ENCODE peak calls at places on chromosomes 12 and 14, in ten cellular contexts. J is amygdala; Z is T1000; W is activated CD4-positive, alpha-beta T cell treated with anti-CD3 and anti-CD28 coated beads for 48 hours; N is fibroblast of mammary gland; V is G401; T is naive B cell; R is cardiac fibroblast; S is tibial artery; E is A172. D is an unnamed sample.
A peak's percentile ranks its signal among the peaks of the same experiment; 100 is the strongest.

GRCh38 chr12:58668831-58669230 is 251.5 kb downstream of the LRIG3 start:
- DNase-seq in J (no peak), Z (no peak), W (no peak), N (no peak), V (no peak), T (no peak), R (no peak), S (no peak), E (peak; percentile 15), D (no peak)

GRCh38 chr12:63905523-63905922 is 61.0 kb downstream of the SRGAP1 start:
- DNase-seq in J (no peak), Z (peak; percentile 26), W (no peak), N (no peak), V (no peak), T (no peak), R (no peak), S (no peak), E (peak; percentile 32), D (no peak)

GRCh38 chr14:100067971-100068959 is 3.0 kb downstream of the EVL start:
- DNase-seq in J (peak; percentile 28), Z (no peak), W (peak; percentile 93), N (peak; percentile 76), V (no peak), T (peak; percentile 72), R (peak; percentile 39), S (peak; percentile 45), E (peak; percentile 44), D (peak; percentile 23)

GRCh38 chr12:82554529-82554928 is 132.2 kb upstream of the TMTC2 start:
- DNase-seq in J (no peak), Z (no peak), W (no peak), N (no peak), V (no peak), T (no peak), R (no peak), S (no peak), E (peak; percentile 26), D (no peak)

GRCh38 chr12:4909734-4910501 is at the start of gene KCNA1:
- DNase-seq in J (no peak), Z (no peak), W (peak; percentile 19), N (peak; percentile 12), V (peak; percentile 88), T (no peak), R (peak; percentile 12), S (no peak), E (no peak), D (no peak)

GRCh38 chr12:26293612-26294011 is 98.2 kb downstream of the SSPN start:
- DNase-seq in J (no peak), Z (no peak), W (no peak), N (no peak), V (no peak), T (no peak), R (no peak), S (no peak), E (no peak), D (no peak)

GRCh38 chr12:27009926-27010325 is 4.3 kb downstream of the TM7SF3 start:
- DNase-seq in J (no peak), Z (no peak), W (no peak), N (no peak), V (no peak), T (peak; percentile 24), R (no peak), S (no peak), E (no peak), D (no peak)

GRCh38 chr12:98997899-98998298 is 352.8 kb downstream of the APAF1 start:
- DNase-seq in J (no peak), Z (no peak), W (no peak), N (no peak), V (peak; percentile 82), T (no peak), R (no peak), S (no peak), E (no peak), D (no peak)

GRCh38 chr12:93777249-93777648 is 100.1 kb downstream of the CRADD start:
- DNase-seq in J (no peak), Z (no peak), W (no peak), N (peak; percentile 77), V (peak; percentile 52), T (no peak), R (peak; percentile 86), S (no peak), E (no peak), D (peak; percentile 40)

GRCh38 chr12:65948320-65949008 is 124.2 kb downstream of the HMGA2 start:
- DNase-seq in J (peak; percentile 55), Z (no peak), W (no peak), N (peak; percentile 96), V (peak; percentile 35), T (no peak), R (peak; percentile 98), S (peak; percentile 54), E (peak; percentile 93), D (peak; percentile 65)

GRCh38 chr12:109121346-109121880 is 5.0 kb downstream of the ACACB start:
- DNase-seq in J (no peak), Z (no peak), W (no peak), N (no peak), V (no peak), T (no peak), R (no peak), S (no peak), E (no peak), D (no peak)

GRCh38 chr12:8890313-8891084 is 23.8 kb upstream of the PHC1 start:
- DNase-seq in J (peak; percentile 8), Z (no peak), W (peak; percentile 65), N (peak; percentile 37), V (peak; percentile 64), T (peak; percentile 64), R (peak; percentile 67), S (peak; percentile 42), E (peak; percentile 3), D (peak; percentile 33)

GRCh38 chr12:109273354-109273753 is 35.7 kb downstream of the FOXN4 start:
- DNase-seq in J (no peak), Z (no peak), W (no peak), N (no peak), V (no peak), T (no peak), R (no peak), S (no peak), E (no peak), D (no peak)

GRCh38 chr12:57166971-57167371 is 19.6 kb upstream of the LRP1-AS start:
- DNase-seq in J (no peak), Z (peak; percentile 63), W (peak; percentile 70), N (peak; percentile 90), V (no peak), T (no peak), R (peak; percentile 38), S (no peak), E (peak; percentile 95), D (no peak)

GRCh38 chr14:90756755-90757345 is 59.4 kb downstream of the TTC7B start:
- DNase-seq in J (no peak), Z (no peak), W (no peak), N (no peak), V (no peak), T (no peak), R (no peak), S (no peak), E (no peak), D (peak; percentile 63)

GRCh38 chr12:99381992-99382391 is 265.6 kb upstream of the GARIN6 start:
- DNase-seq in J (no peak), Z (no peak), W (no peak), N (no peak), V (no peak), T (no peak), R (no peak), S (no peak), E (peak; percentile 48), D (no peak)

GRCh38 chr12:122238861-122239260 is 13.0 kb upstream of the DIABLO start:
- DNase-seq in J (no peak), Z (no peak), W (no peak), N (no peak), V (no peak), T (no peak), R (no peak), S (no peak), E (no peak), D (no peak)

GRCh38 chr12:111584959-111585358 is 14.2 kb downstream of the ATXN2 start:
- DNase-seq in J (no peak), Z (no peak), W (no peak), N (no peak), V (no peak), T (no peak), R (no peak), S (no peak), E (no peak), D (no peak)

GRCh38 chr14:104735830-104736642 is 12.0 kb downstream of the ADSS1 start:
- DNase-seq in J (peak; percentile 28), Z (no peak), W (no peak), N (no peak), V (peak; percentile 52), T (no peak), R (peak; percentile 88), S (peak; percentile 97), E (no peak), D (peak; percentile 78)

GRCh38 chr14:100590726-100591452 is 3.7 kb upstream of the BEGAIN start:
- DNase-seq in J (no peak), Z (no peak), W (no peak), N (no peak), V (no peak), T (no peak), R (no peak), S (no peak), E (no peak), D (no peak)

GRCh38 chr14:65069874-65070709 is 32.2 kb downstream of the MAX start:
- DNase-seq in J (no peak), Z (no peak), W (no peak), N (no peak), V (peak; percentile 97), T (no peak), R (no peak), S (no peak), E (no peak), D (peak; percentile 29)

GRCh38 chr14:24179961-24180726 is 8.3 kb downstream of the REC8 start:
- DNase-seq in J (peak; percentile 40), Z (peak; percentile 31), W (no peak), N (peak; percentile 88), V (peak; percentile 61), T (no peak), R (peak; percentile 70), S (no peak), E (peak; percentile 26), D (peak; percentile 78)

GRCh38 chr12:68868043-68868790 is 60.2 kb downstream of the MDM2 start:
- DNase-seq in J (no peak), Z (no peak), W (no peak), N (no peak), V (no peak), T (no peak), R (no peak), S (no peak), E (no peak), D (no peak)

GRCh38 chr12:124087251-124088141 is 114.5 kb downstream of the ZNF664 start:
- DNase-seq in J (no peak), Z (no peak), W (no peak), N (no peak), V (peak; percentile 20), T (no peak), R (no peak), S (no peak), E (no peak), D (no peak)

GRCh38 chr12:123916729-123917128 is 55.9 kb downstream of the CCDC92 start:
- DNase-seq in J (no peak), Z (no peak), W (peak; percentile 79), N (peak; percentile 58), V (no peak), T (no peak), R (no peak), S (no peak), E (peak; percentile 32), D (no peak)

GRCh38 chr14:76958020-76958965 is 70.2 kb downstream of the IRF2BPL start:
- DNase-seq in J (no peak), Z (no peak), W (no peak), N (no peak), V (no peak), T (no peak), R (no peak), S (no peak), E (no peak), D (no peak)

GRCh38 chr12:46553266-46553665 is 180.7 kb upstream of the SLC38A2 start:
- DNase-seq in J (no peak), Z (peak; percentile 11), W (no peak), N (peak; percentile 90), V (no peak), T (no peak), R (peak; percentile 50), S (peak; percentile 41), E (peak; percentile 71), D (no peak)

GRCh38 chr12:14768823-14769405 is 34.4 kb downstream of the WBP11 start:
- DNase-seq in J (no peak), Z (no peak), W (peak; percentile 67), N (peak; percentile 48), V (peak; percentile 30), T (peak; percentile 23), R (peak; percentile 31), S (no peak), E (no peak), D (no peak)

D was measured in globus pallidus.